ENCODE peak calls at places on chromosomes 1 and 21, in six cellular contexts. One of them, this sample, is unnamed.

GRCh38 chr21:37380349-37381323 is 14.1 kb downstream of the DYRK1A start:
- DNase-seq in IMR-90: no peak
- DNase-seq in CD4-positive, alpha-beta T cell: no peak
- DNase-seq in CD8-positive, alpha-beta T cell: no peak
- DNase-seq in pancreas: peak; percentile 55
- DNase-seq in mesenchymal stem cell: no peak
- DNase-seq in this sample: peak; percentile 46

GRCh38 chr1:4513326-4514114 is 140.9 kb upstream of the AJAP1 start:
- DNase-seq in IMR-90: no peak
- DNase-seq in CD4-positive, alpha-beta T cell: no peak
- DNase-seq in CD8-positive, alpha-beta T cell: no peak
- DNase-seq in pancreas: no peak
- DNase-seq in mesenchymal stem cell: no peak
- DNase-seq in this sample: no peak

GRCh38 chr21:35274923-35275322 is 225.8 kb upstream of the RUNX1 start:
- DNase-seq in IMR-90: no peak
- DNase-seq in CD4-positive, alpha-beta T cell: no peak
- DNase-seq in CD8-positive, alpha-beta T cell: no peak
- DNase-seq in pancreas: no peak
- DNase-seq in mesenchymal stem cell: no peak
- DNase-seq in this sample: no peak

GRCh38 chr21:36126166-36126565 is 8.7 kb upstream of the CBR3 start:
- DNase-seq in IMR-90: peak; percentile 55
- DNase-seq in CD4-positive, alpha-beta T cell: no peak
- DNase-seq in CD8-positive, alpha-beta T cell: no peak
- DNase-seq in pancreas: no peak
- DNase-seq in mesenchymal stem cell: peak; percentile 18
- DNase-seq in this sample: peak; percentile 78

GRCh38 chr1:244234009-244234643 is 183.0 kb downstream of the ZBTB18 start:
- DNase-seq in IMR-90: no peak
- DNase-seq in CD4-positive, alpha-beta T cell: no peak
- DNase-seq in CD8-positive, alpha-beta T cell: no peak
- DNase-seq in pancreas: no peak
- DNase-seq in mesenchymal stem cell: no peak
- DNase-seq in this sample: peak; percentile 13

GRCh38 chr1:220511183-220511582 is 16.8 kb upstream of the MARK1 start:
- DNase-seq in IMR-90: no peak
- DNase-seq in CD4-positive, alpha-beta T cell: no peak
- DNase-seq in CD8-positive, alpha-beta T cell: no peak
- DNase-seq in pancreas: no peak
- DNase-seq in mesenchymal stem cell: no peak
- DNase-seq in this sample: peak; percentile 97

GRCh38 chr1:32142446-32143301 is 34.8 kb downstream of the KPNA6 start:
- DNase-seq in IMR-90: peak; percentile 88
- DNase-seq in CD4-positive, alpha-beta T cell: no peak
- DNase-seq in CD8-positive, alpha-beta T cell: no peak
- DNase-seq in pancreas: peak; percentile 37
- DNase-seq in mesenchymal stem cell: peak; percentile 95
- DNase-seq in this sample: peak; percentile 61

GRCh38 chr1:234845097-234845660 is 235.2 kb upstream of the IRF2BP2 start:
- DNase-seq in IMR-90: no peak
- DNase-seq in CD4-positive, alpha-beta T cell: peak; percentile 62
- DNase-seq in CD8-positive, alpha-beta T cell: no peak
- DNase-seq in pancreas: no peak
- DNase-seq in mesenchymal stem cell: no peak
- DNase-seq in this sample: peak; percentile 40

GRCh38 chr1:6220236-6220635 is 14.3 kb downstream of the RNF207 start:
- DNase-seq in IMR-90: peak; percentile 49
- DNase-seq in CD4-positive, alpha-beta T cell: no peak
- DNase-seq in CD8-positive, alpha-beta T cell: no peak
- DNase-seq in pancreas: no peak
- DNase-seq in mesenchymal stem cell: no peak
- DNase-seq in this sample: peak; percentile 98

GRCh38 chr1:248613742-248614141 is 16.2 kb upstream of the OR2T10 start:
- DNase-seq in IMR-90: no peak
- DNase-seq in CD4-positive, alpha-beta T cell: no peak
- DNase-seq in CD8-positive, alpha-beta T cell: no peak
- DNase-seq in pancreas: no peak
- DNase-seq in mesenchymal stem cell: no peak
- DNase-seq in this sample: no peak

GRCh38 chr1:119631433-119632102 is 16.5 kb downstream of the ZNF697 start:
- DNase-seq in IMR-90: peak; percentile 72
- DNase-seq in CD4-positive, alpha-beta T cell: no peak
- DNase-seq in CD8-positive, alpha-beta T cell: no peak
- DNase-seq in pancreas: peak; percentile 94
- DNase-seq in mesenchymal stem cell: peak; percentile 67
- DNase-seq in this sample: peak; percentile 37

GRCh38 chr1:92583821-92584760 is 97.4 kb upstream of the GFI1 start:
- DNase-seq in IMR-90: peak; percentile 82
- DNase-seq in CD4-positive, alpha-beta T cell: no peak
- DNase-seq in CD8-positive, alpha-beta T cell: no peak
- DNase-seq in pancreas: no peak
- DNase-seq in mesenchymal stem cell: peak; percentile 70
- DNase-seq in this sample: peak; percentile 91

GRCh38 chr1:208159542-208160258 is 84.5 kb downstream of the PLXNA2 start:
- DNase-seq in IMR-90: peak; percentile 82
- DNase-seq in CD4-positive, alpha-beta T cell: no peak
- DNase-seq in CD8-positive, alpha-beta T cell: no peak
- DNase-seq in pancreas: no peak
- DNase-seq in mesenchymal stem cell: peak; percentile 76
- DNase-seq in this sample: no peak

GRCh38 chr1:234746798-234747196 is 136.8 kb upstream of the IRF2BP2 start:
- DNase-seq in IMR-90: no peak
- DNase-seq in CD4-positive, alpha-beta T cell: no peak
- DNase-seq in CD8-positive, alpha-beta T cell: no peak
- DNase-seq in pancreas: no peak
- DNase-seq in mesenchymal stem cell: no peak
- DNase-seq in this sample: peak; percentile 88

GRCh38 chr21:29238967-29239289 is 59.8 kb upstream of the BACH1 start:
- DNase-seq in IMR-90: peak; percentile 76
- DNase-seq in CD4-positive, alpha-beta T cell: no peak
- DNase-seq in CD8-positive, alpha-beta T cell: no peak
- DNase-seq in pancreas: no peak
- DNase-seq in mesenchymal stem cell: peak; percentile 42
- DNase-seq in this sample: no peak

GRCh38 chr1:204650911-204651570 is 34.5 kb downstream of the LRRN2 start:
- DNase-seq in IMR-90: no peak
- DNase-seq in CD4-positive, alpha-beta T cell: no peak
- DNase-seq in CD8-positive, alpha-beta T cell: no peak
- DNase-seq in pancreas: no peak
- DNase-seq in mesenchymal stem cell: peak; percentile 63
- DNase-seq in this sample: no peak

GRCh38 chr1:154819628-154820590 is 50.2 kb downstream of the KCNN3 start:
- DNase-seq in IMR-90: no peak
- DNase-seq in CD4-positive, alpha-beta T cell: no peak
- DNase-seq in CD8-positive, alpha-beta T cell: peak; percentile 50
- DNase-seq in pancreas: peak; percentile 42
- DNase-seq in mesenchymal stem cell: no peak
- DNase-seq in this sample: peak; percentile 23

GRCh38 chr1:75791022-75791421 is 5.0 kb downstream of the RABGGTB start:
- DNase-seq in IMR-90: peak; percentile 52
- DNase-seq in CD4-positive, alpha-beta T cell: no peak
- DNase-seq in CD8-positive, alpha-beta T cell: no peak
- DNase-seq in pancreas: no peak
- DNase-seq in mesenchymal stem cell: peak; percentile 56
- DNase-seq in this sample: peak; percentile 64

GRCh38 chr1:9101510-9102146 is 27.3 kb downstream of the GPR157 start:
- DNase-seq in IMR-90: peak; percentile 68
- DNase-seq in CD4-positive, alpha-beta T cell: no peak
- DNase-seq in CD8-positive, alpha-beta T cell: no peak
- DNase-seq in pancreas: no peak
- DNase-seq in mesenchymal stem cell: peak; percentile 65
- DNase-seq in this sample: no peak

GRCh38 chr1:226429051-226429461 is 21.2 kb upstream of the PARP1 start:
- DNase-seq in IMR-90: no peak
- DNase-seq in CD4-positive, alpha-beta T cell: no peak
- DNase-seq in CD8-positive, alpha-beta T cell: no peak
- DNase-seq in pancreas: no peak
- DNase-seq in mesenchymal stem cell: no peak
- DNase-seq in this sample: peak; percentile 48

GRCh38 chr1:79749607-79750006 is 743.1 kb upstream of the ADGRL4 start:
- DNase-seq in IMR-90: no peak
- DNase-seq in CD4-positive, alpha-beta T cell: no peak
- DNase-seq in CD8-positive, alpha-beta T cell: no peak
- DNase-seq in pancreas: no peak
- DNase-seq in mesenchymal stem cell: no peak
- DNase-seq in this sample: peak; percentile 62

GRCh38 chr1:19338323-19338762 is 26.2 kb downstream of the SLC66A1 start:
- DNase-seq in IMR-90: no peak
- DNase-seq in CD4-positive, alpha-beta T cell: no peak
- DNase-seq in CD8-positive, alpha-beta T cell: no peak
- DNase-seq in pancreas: peak; percentile 31
- DNase-seq in mesenchymal stem cell: no peak
- DNase-seq in this sample: no peak

GRCh38 chr21:19256934-19257660 is 853.5 kb upstream of the TMPRSS15 start:
- DNase-seq in IMR-90: no peak
- DNase-seq in CD4-positive, alpha-beta T cell: no peak
- DNase-seq in CD8-positive, alpha-beta T cell: no peak
- DNase-seq in pancreas: no peak
- DNase-seq in mesenchymal stem cell: no peak
- DNase-seq in this sample: no peak

DNA sequence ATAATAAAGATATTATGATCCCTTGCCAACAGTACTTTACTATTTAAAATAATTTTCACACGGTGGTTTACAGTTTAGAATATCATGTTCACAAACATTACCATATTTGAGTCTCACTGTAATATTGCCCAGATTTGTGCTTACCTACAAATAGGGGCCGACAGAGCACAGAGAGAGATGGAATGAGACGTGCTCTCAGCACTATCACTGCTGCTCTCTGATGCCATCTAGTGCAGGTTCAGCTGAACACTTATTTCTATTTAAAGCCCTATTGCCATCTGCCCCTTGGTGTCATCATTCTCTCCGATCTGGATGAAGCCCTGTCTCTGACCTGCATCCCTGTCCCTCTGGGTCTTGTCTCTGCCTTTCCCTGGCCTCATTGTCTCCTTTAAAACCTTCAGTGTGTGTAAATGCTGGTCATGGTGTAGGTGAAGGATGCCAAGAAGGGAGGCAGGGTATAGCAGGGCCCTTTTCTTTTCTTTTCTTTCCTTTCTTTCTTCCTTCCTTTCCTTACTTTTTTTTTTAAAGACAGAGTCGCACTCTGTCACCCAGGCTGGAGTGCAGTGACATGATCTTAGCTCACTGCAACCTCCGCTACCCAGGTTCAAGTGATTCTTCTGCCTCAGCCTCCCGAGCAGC is 6.9 kb upstream of the GPATCH4 start:
- DNase-seq in IMR-90: peak; percentile 75
- DNase-seq in CD4-positive, alpha-beta T cell: peak; percentile 63
- DNase-seq in CD8-positive, alpha-beta T cell: peak; percentile 68
- DNase-seq in pancreas: no peak
- DNase-seq in mesenchymal stem cell: peak; percentile 79
- DNase-seq in this sample: peak; percentile 75
- H3K27me3 ChIP-seq in IMR-90: peaks cover 21% of the 10 kb centered on the region
- H3K27me3 ChIP-seq in CD4-positive, alpha-beta T cell: no peaks in the 10 kb centered on the region
- H3K27me3 ChIP-seq in CD8-positive, alpha-beta T cell: no peaks in the 10 kb centered on the region
- H3K27me3 ChIP-seq in pancreas: no peaks in the 10 kb centered on the region
- H3K27me3 ChIP-seq in mesenchymal stem cell: peaks cover 12% of the 10 kb centered on the region
- H3K27me3 ChIP-seq in this sample: no peaks in the 10 kb centered on the region

GRCh38 chr21:44710294-44710665 is 1.1 kb downstream of the TSPEAR start:
- DNase-seq in IMR-90: no peak
- DNase-seq in CD4-positive, alpha-beta T cell: no peak
- DNase-seq in CD8-positive, alpha-beta T cell: no peak
- DNase-seq in pancreas: no peak
- DNase-seq in mesenchymal stem cell: no peak
- DNase-seq in this sample: no peak

GRCh38 chr21:44709426-44710293 is 1.7 kb downstream of the TSPEAR start:
- DNase-seq in IMR-90: peak; percentile 0
- DNase-seq in CD4-positive, alpha-beta T cell: no peak
- DNase-seq in CD8-positive, alpha-beta T cell: peak; percentile 60
- DNase-seq in pancreas: no peak
- DNase-seq in mesenchymal stem cell: no peak
- DNase-seq in this sample: peak; percentile 78

GRCh38 chr21:44708866-44709425 is 2.4 kb downstream of the TSPEAR start:
- DNase-seq in IMR-90: no peak
- DNase-seq in CD4-positive, alpha-beta T cell: no peak
- DNase-seq in CD8-positive, alpha-beta T cell: no peak
- DNase-seq in pancreas: no peak
- DNase-seq in mesenchymal stem cell: no peak
- DNase-seq in this sample: no peak

GRCh38 chr21:44706706-44707615 is 4.4 kb downstream of the TSPEAR start:
- DNase-seq in IMR-90: no peak
- DNase-seq in CD4-positive, alpha-beta T cell: no peak
- DNase-seq in CD8-positive, alpha-beta T cell: no peak
- DNase-seq in pancreas: no peak
- DNase-seq in mesenchymal stem cell: no peak
- DNase-seq in this sample: no peak

GRCh38 chr21:44708213-44708865 is 3.0 kb downstream of the TSPEAR start:
- DNase-seq in IMR-90: no peak
- DNase-seq in CD4-positive, alpha-beta T cell: no peak
- DNase-seq in CD8-positive, alpha-beta T cell: no peak
- DNase-seq in pancreas: no peak
- DNase-seq in mesenchymal stem cell: no peak
- DNase-seq in this sample: no peak
- H3K27me3 ChIP-seq in IMR-90: peaks cover 82% of the 10 kb centered on the region
- H3K27me3 ChIP-seq in CD4-positive, alpha-beta T cell: peaks cover 87% of the 10 kb centered on the region
- H3K27me3 ChIP-seq in CD8-positive, alpha-beta T cell: peaks cover 57% of the 10 kb centered on the region
- H3K27me3 ChIP-seq in pancreas: no peaks in the 10 kb centered on the region
- H3K27me3 ChIP-seq in mesenchymal stem cell: peaks cover 91% of the 10 kb centered on the region
- H3K27me3 ChIP-seq in this sample: peaks cover 41% of the 10 kb centered on the region

DNA sequence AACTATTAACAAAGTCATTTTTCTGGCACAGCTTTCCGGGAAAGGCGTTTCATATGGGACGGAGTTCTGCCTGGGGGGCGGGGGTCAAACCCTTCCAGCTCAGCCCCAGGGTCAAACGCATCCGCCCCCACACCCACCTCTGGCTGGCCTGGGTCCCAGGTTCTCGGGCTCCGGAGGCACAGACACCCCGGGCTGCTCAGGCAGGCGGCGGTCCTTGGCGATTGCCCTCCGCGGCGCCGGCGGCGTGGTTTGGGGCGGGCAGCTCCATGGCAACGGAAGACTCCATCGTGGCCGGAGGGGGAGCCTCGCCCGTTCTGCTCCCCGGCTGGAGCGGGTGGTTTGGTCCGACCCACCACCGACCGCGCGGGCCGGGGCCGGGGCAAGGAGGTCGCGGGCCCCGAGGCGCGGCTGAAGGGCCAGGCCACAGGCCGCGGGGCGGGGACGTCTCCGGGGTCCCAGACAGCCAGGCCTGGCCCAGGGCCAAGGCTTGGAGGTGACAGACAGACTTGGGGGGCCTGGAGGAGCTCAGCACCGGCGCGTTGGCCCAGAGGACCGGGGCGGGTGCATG is at the start of gene CFAP74:
- DNase-seq in IMR-90: peak; percentile 18
- DNase-seq in CD4-positive, alpha-beta T cell: no peak
- DNase-seq in CD8-positive, alpha-beta T cell: no peak
- DNase-seq in pancreas: no peak
- DNase-seq in mesenchymal stem cell: peak; percentile 65
- DNase-seq in this sample: no peak
- H3K27me3 ChIP-seq in IMR-90: peaks cover 52% of the 10 kb centered on the region
- H3K27me3 ChIP-seq in CD4-positive, alpha-beta T cell: peaks cover 28% of the 10 kb centered on the region
- H3K27me3 ChIP-seq in CD8-positive, alpha-beta T cell: no peaks in the 10 kb centered on the region
- H3K27me3 ChIP-seq in pancreas: no peaks in the 10 kb centered on the region
- H3K27me3 ChIP-seq in mesenchymal stem cell: peaks cover 38% of the 10 kb centered on the region
- H3K27me3 ChIP-seq in this sample: peaks cover 3% of the 10 kb centered on the region

DNA sequence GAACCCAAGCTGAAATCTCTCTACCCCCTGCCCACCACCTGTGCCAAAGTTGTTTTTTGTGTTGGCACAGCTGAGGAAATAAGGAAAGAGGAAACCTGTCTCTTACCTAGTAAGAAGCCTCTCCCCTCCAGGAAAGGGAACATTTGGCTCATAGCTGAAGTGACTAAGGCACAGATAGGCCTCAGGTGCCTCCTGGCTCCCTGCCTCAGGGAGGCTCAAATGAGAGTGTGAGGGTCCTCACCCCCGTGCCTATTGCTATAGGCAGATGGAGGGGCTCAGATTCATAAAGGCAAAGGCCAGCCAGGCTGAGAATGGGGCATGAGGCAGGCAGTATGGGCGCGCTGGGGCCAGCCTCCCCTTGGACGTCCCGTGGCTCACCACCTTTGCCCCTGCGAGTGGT is 7.4 kb downstream of the SLC30A2 start:
- DNase-seq in IMR-90: no peak
- DNase-seq in CD4-positive, alpha-beta T cell: no peak
- DNase-seq in CD8-positive, alpha-beta T cell: no peak
- DNase-seq in pancreas: peak; percentile 75
- DNase-seq in mesenchymal stem cell: no peak
- DNase-seq in this sample: peak; percentile 8
- H3K27me3 ChIP-seq in IMR-90: peaks cover 36% of the 10 kb centered on the region
- H3K27me3 ChIP-seq in CD4-positive, alpha-beta T cell: peaks cover 6% of the 10 kb centered on the region
- H3K27me3 ChIP-seq in CD8-positive, alpha-beta T cell: no peaks in the 10 kb centered on the region
- H3K27me3 ChIP-seq in pancreas: no peaks in the 10 kb centered on the region
- H3K27me3 ChIP-seq in mesenchymal stem cell: peaks cover 24% of the 10 kb centered on the region
- H3K27me3 ChIP-seq in this sample: peaks cover 8% of the 10 kb centered on the region